ENCODE peak calls at places on chromosomes 1 and 21, in seven cellular contexts. F is HTR-8/SVneo; Q is HEK293T; P is MV-4-11; E is astrocyte of the spinal cord; S is HuH-7.5; Z is activated CD4-positive, alpha-beta T cell treated with anti-CD3 and anti-CD28 coated beads, Interleukin-2, amount 50 U/mL, for 4 hours. H is an unnamed sample.

GRCh38 chr1:32012709-32013385 is 821 bp upstream of the KHDRBS1 start:
- DNase-seq in F (no peak), Q (no peak), P (no peak), E (no peak), S (no peak), Z (no peak), H (no peak)

GRCh38 chr1:37472281-37472680 is 2.1 kb upstream of the ZC3H12A start:
- DNase-seq in F (no peak), Q (no peak), P (no peak), E (no peak), S (no peak), Z (no peak), H (no peak)

GRCh38 chr1:149977345-149977744 is 33.2 kb downstream of the OTUD7B start:
- DNase-seq in F (no peak), Q (no peak), P (no peak), E (no peak), S (no peak), Z (no peak), H (no peak)

GRCh38 chr1:37477198-37477931 is 3.0 kb downstream of the ZC3H12A start:
- DNase-seq in F (no peak), Q (no peak), P (no peak), E (peak; percentile 50), S (no peak), Z (peak; percentile 91), H (no peak)

GRCh38 chr1:222530852-222531251 is 17.1 kb downstream of the HHIPL2 start:
- DNase-seq in F (no peak), Q (no peak), P (no peak), E (no peak), S (no peak), Z (no peak), H (no peak)

GRCh38 chr1:228079013-228079412 is 3.5 kb upstream of the ARF1 start:
- DNase-seq in F (no peak), Q (no peak), P (no peak), E (no peak), S (no peak), Z (no peak), H (no peak)

GRCh38 chr1:208174736-208175507 is 69.3 kb downstream of the PLXNA2 start:
- DNase-seq in F (no peak), Q (no peak), P (no peak), E (no peak), S (no peak), Z (no peak), H (no peak)

GRCh38 chr1:201468501-201468843 is 516 bp downstream of the PHLDA3 start:
- DNase-seq in F (no peak), Q (peak; percentile 53), P (peak; percentile 20), E (no peak), S (no peak), Z (no peak), H (no peak)

GRCh38 chr21:34820051-34820450 is 151.3 kb downstream of the CLIC6 start:
- DNase-seq in F (no peak), Q (no peak), P (no peak), E (no peak), S (no peak), Z (no peak), H (no peak)

GRCh38 chr1:184986250-184986649 is 11.9 kb upstream of the NIBAN1 start:
- DNase-seq in F (no peak), Q (no peak), P (no peak), E (peak; percentile 45), S (no peak), Z (no peak), H (no peak)

GRCh38 chr1:7299994-7300393 is 471.1 kb upstream of the VAMP3 start:
- DNase-seq in F (peak; percentile 28), Q (no peak), P (no peak), E (peak; percentile 88), S (no peak), Z (no peak), H (no peak)

GRCh38 chr1:223019236-223019635 is 123.8 kb downstream of the TLR5 start:
- DNase-seq in F (no peak), Q (no peak), P (no peak), E (no peak), S (no peak), Z (no peak), H (no peak)

GRCh38 chr1:195495720-195496635 is 1112.3 kb downstream of the KCNT2 start:
- DNase-seq in F (no peak), Q (no peak), P (no peak), E (no peak), S (no peak), Z (no peak), H (no peak)

H was measured in Karpas-422.